ENCODE peak calls at places on chromosome 9, in six cellular contexts. J is G401, H is IMR-90, C is head of caudate nucleus, E is transverse colon, W is LoVo. Y is an unnamed sample.

GRCh38 chr9:28926311-28926710 is 1353.0 kb upstream of the C9orf72 start:
- DNase-seq in H (no peak), J (no peak), W (no peak), C (no peak), E (no peak), Y (no peak)

GRCh38 chr9:21991039-21991959 is 2.9 kb downstream of the CDKN2A start:
- DNase-seq in C (no peak), H (no peak), J (no peak), W (no peak), E (no peak), Y (no peak)

GRCh38 chr9:105067895-105068580 is 140.1 kb upstream of the ABCA1 start:
- DNase-seq in W (peak), H (peak), J (no peak), C (no peak), E (no peak), Y (no peak)

GRCh38 chr9:102867488-102867887 is 127.6 kb upstream of the CYLC2 start:
- DNase-seq in E (no peak), H (no peak), C (no peak), J (no peak), W (no peak), Y (no peak)

GRCh38 chr9:4464911-4465513 is 25.3 kb upstream of the SLC1A1 start:
- DNase-seq in E (no peak), W (no peak), J (no peak), C (no peak), H (no peak), Y (peak)

GRCh38 chr9:136808075-136808780 is 480 bp downstream of the RABL6 start:
- DNase-seq in E (peak), H (no peak), W (no peak), C (peak), J (no peak), Y (peak)

GRCh38 chr9:114223564-114224246 is 68.4 kb downstream of the COL27A1 start:
- DNase-seq in H (peak), E (no peak), C (no peak), W (peak), J (no peak), Y (no peak)

GRCh38 chr9:113154471-113154870 is 3.7 kb downstream of the SLC31A2 start:
- DNase-seq in W (no peak), J (no peak), C (peak), E (no peak), H (peak), Y (no peak)

GRCh38 chr9:69981686-69982450 is 61.8 kb upstream of the MAMDC2 start:
- DNase-seq in H (peak), C (no peak), E (no peak), W (no peak), J (peak), Y (no peak)

GRCh38 chr9:29691758-29692407 is 2118.6 kb upstream of the C9orf72 start:
- DNase-seq in J (peak), E (no peak), C (no peak), H (no peak), W (peak), Y (peak)

GRCh38 chr9:98401140-98402025 is 145.9 kb upstream of the TBC1D2 start:
- DNase-seq in C (no peak), J (no peak), W (no peak), E (no peak), H (peak), Y (no peak)

GRCh38 chr9:16241231-16241630 is 629.2 kb downstream of the BNC2 start:
- DNase-seq in J (no peak), W (no peak), E (no peak), C (no peak), H (peak), Y (no peak)

GRCh38 chr9:124267271-124267807 is 9.6 kb downstream of the NEK6 start:
- DNase-seq in W (no peak), E (peak), J (no peak), C (peak), H (peak), Y (no peak)

GRCh38 chr9:127129073-127129717 is 6.8 kb upstream of the ANGPTL2 start:
- DNase-seq in C (no peak), H (no peak), E (no peak), J (peak), W (no peak), Y (no peak)

GRCh38 chr9:109968702-109969450 is 188.9 kb downstream of the PALM2AKAP2 start:
- DNase-seq in E (no peak), H (peak), C (no peak), W (no peak), J (peak), Y (no peak)

GRCh38 chr9:134698587-134699342 is 57.2 kb downstream of the COL5A1 start:
- DNase-seq in C (peak), J (peak), W (peak), H (peak), E (peak), Y (peak)

GRCh38 chr9:134558124-134558805 is 83.3 kb upstream of the COL5A1 start:
- DNase-seq in J (no peak), W (no peak), E (no peak), C (no peak), H (no peak), Y (no peak)

GRCh38 chr9:104969116-104969515 is 41.2 kb upstream of the ABCA1 start:
- DNase-seq in E (no peak), J (no peak), H (no peak), W (no peak), C (no peak), Y (no peak)

GRCh38 chr9:28435456-28435855 is 862.2 kb upstream of the C9orf72 start:
- DNase-seq in J (no peak), H (no peak), C (no peak), E (no peak), W (no peak), Y (no peak)

GRCh38 chr9:101246691-101247090 is 138.1 kb downstream of the BAAT start:
- DNase-seq in H (no peak), W (no peak), E (no peak), J (no peak), C (no peak), Y (no peak)

GRCh38 chr9:84755375-84755774 is 85.8 kb downstream of the NTRK2 start:
- DNase-seq in H (no peak), E (no peak), J (no peak), W (no peak), C (no peak), Y (no peak)

GRCh38 chr9:4803670-4804530 is 11.2 kb downstream of the RCL1 start:
- DNase-seq in W (no peak), J (no peak), C (peak), E (no peak), H (no peak), Y (no peak)

GRCh38 chr9:123373941-123374340 is 17.9 kb downstream of the CRB2 start:
- DNase-seq in E (no peak), W (no peak), J (no peak), C (peak), H (no peak), Y (no peak)

GRCh38 chr9:137464291-137464999 is 5.3 kb upstream of the NSMF start:
- DNase-seq in E (no peak), J (no peak), H (no peak), W (no peak), C (no peak), Y (no peak)

GRCh38 chr9:127772603-127773002 is 5.9 kb downstream of the SH2D3C start:
- DNase-seq in E (no peak), H (no peak), W (no peak), J (no peak), C (no peak), Y (no peak)

GRCh38 chr9:33506626-33507370 is 17.3 kb upstream of the ANKRD18B start:
- DNase-seq in W (peak), C (no peak), E (no peak), J (no peak), H (peak), Y (no peak)

GRCh38 chr9:20405086-20405485 is 217.2 kb downstream of the MLLT3 start:
- DNase-seq in H (peak), C (no peak), J (no peak), W (no peak), E (no peak), Y (no peak)

GRCh38 chr9:6106576-6107339 is 91.3 kb upstream of the RANBP6 start:
- DNase-seq in W (peak), C (peak), H (peak), J (peak), E (no peak), Y (peak)

GRCh38 chr9:137891588-137892423 is 14.2 kb downstream of the CACNA1B start:
- DNase-seq in H (no peak), C (no peak), W (no peak), E (no peak), J (peak), Y (no peak)

GRCh38 chr9:88523056-88523455 is 11.9 kb upstream of the NXNL2 start:
- DNase-seq in H (peak), C (no peak), J (no peak), W (no peak), E (no peak), Y (no peak)

GRCh38 chr9:135321580-135321979 is 158.0 kb upstream of the PPP1R26 start:
- DNase-seq in J (no peak), C (no peak), E (no peak), W (no peak), H (no peak), Y (no peak)

GRCh38 chr9:91119679-91120078 is 242.0 kb downstream of the AUH start:
- DNase-seq in W (no peak), J (no peak), H (peak), E (no peak), C (no peak), Y (no peak)

GRCh38 chr9:126673689-126674364 is 60.1 kb downstream of the LMX1B start:
- DNase-seq in C (no peak), H (peak), E (no peak), W (no peak), J (peak), Y (no peak)

GRCh38 chr9:72254881-72255545 is 105.8 kb downstream of the GDA start:
- DNase-seq in J (no peak), W (no peak), C (no peak), E (no peak), H (no peak), Y (no peak)

GRCh38 chr9:17481565-17481964 is 97.3 kb upstream of the SH3GL2 start:
- DNase-seq in J (no peak), H (no peak), C (no peak), E (no peak), W (no peak), Y (no peak)

GRCh38 chr9:10612649-10613398 is at the start of gene PTPRD:
- DNase-seq in J (peak), H (peak), E (peak), W (no peak), C (peak), Y (peak)

GRCh38 chr9:137760426-137760825 is 117.2 kb upstream of the CACNA1B start:
- DNase-seq in W (no peak), J (no peak), H (peak), C (no peak), E (no peak), Y (no peak)

GRCh38 chr9:113956901-113957777 is 81.0 kb downstream of the ZNF618 start:
- DNase-seq in E (no peak), W (no peak), H (peak), J (no peak), C (no peak), Y (no peak)

GRCh38 chr9:122203995-122204394 is 24.8 kb downstream of the LHX6 start:
- DNase-seq in C (no peak), E (no peak), H (no peak), J (no peak), W (no peak), Y (no peak)